ENCODE peak calls at places on chromosomes 2 and 18, in four cellular contexts. One of them, this sample, is unnamed.

GRCh38 chr2:193883820-193884219 is 1689.1 kb upstream of the TMEFF2 start:
- DNase-seq in heart left ventricle: no peak
- DNase-seq in CD8-positive, alpha-beta T cell: no peak
- DNase-seq in right cardiac atrium: no peak
- DNase-seq in this sample: no peak

GRCh38 chr2:54577035-54577434 is 120.9 kb downstream of the SPTBN1 start:
- DNase-seq in right cardiac atrium: peak; percentile 61
- DNase-seq in heart left ventricle: no peak
- DNase-seq in CD8-positive, alpha-beta T cell: no peak
- DNase-seq in this sample: no peak

GRCh38 chr2:27915874-27916273 is 25.3 kb downstream of the BABAM2 start:
- DNase-seq in heart left ventricle: no peak
- DNase-seq in CD8-positive, alpha-beta T cell: no peak
- DNase-seq in right cardiac atrium: no peak
- DNase-seq in this sample: no peak

GRCh38 chr2:30956995-30957394 is 149.7 kb upstream of the CAPN13 start:
- DNase-seq in right cardiac atrium: no peak
- DNase-seq in CD8-positive, alpha-beta T cell: no peak
- DNase-seq in heart left ventricle: no peak
- DNase-seq in this sample: no peak

GRCh38 chr2:184860744-184861143 is 262.4 kb downstream of the ZNF804A start:
- DNase-seq in CD8-positive, alpha-beta T cell: no peak
- DNase-seq in heart left ventricle: no peak
- DNase-seq in right cardiac atrium: no peak
- DNase-seq in this sample: no peak

GRCh38 chr18:11310476-11311086 is 161.2 kb upstream of the PIEZO2 start:
- DNase-seq in CD8-positive, alpha-beta T cell: no peak
- DNase-seq in heart left ventricle: peak; percentile 25
- DNase-seq in right cardiac atrium: peak; percentile 74
- DNase-seq in this sample: no peak

GRCh38 chr2:150097891-150098595 is 389.4 kb downstream of the RND3 start:
- DNase-seq in right cardiac atrium: no peak
- DNase-seq in heart left ventricle: no peak
- DNase-seq in CD8-positive, alpha-beta T cell: no peak
- DNase-seq in this sample: no peak

GRCh38 chr2:180376076-180376475 is 369.0 kb upstream of the CWC22 start:
- DNase-seq in CD8-positive, alpha-beta T cell: no peak
- DNase-seq in heart left ventricle: no peak
- DNase-seq in right cardiac atrium: no peak
- DNase-seq in this sample: no peak

GRCh38 chr2:233824373-233824772 is 30.0 kb downstream of the HJURP start:
- DNase-seq in right cardiac atrium: no peak
- DNase-seq in heart left ventricle: no peak
- DNase-seq in CD8-positive, alpha-beta T cell: no peak
- DNase-seq in this sample: no peak

GRCh38 chr2:74392449-74392743 is 12.3 kb upstream of the DCTN1 start:
- DNase-seq in right cardiac atrium: no peak
- DNase-seq in heart left ventricle: no peak
- DNase-seq in CD8-positive, alpha-beta T cell: no peak
- DNase-seq in this sample: no peak

GRCh38 chr2:43293744-43294695 is 67.6 kb upstream of the ZFP36L2 start:
- DNase-seq in right cardiac atrium: no peak
- DNase-seq in heart left ventricle: no peak
- DNase-seq in CD8-positive, alpha-beta T cell: no peak
- DNase-seq in this sample: no peak

GRCh38 chr2:133541797-133542196 is 26.5 kb downstream of the NCKAP5 start:
- DNase-seq in heart left ventricle: no peak
- DNase-seq in CD8-positive, alpha-beta T cell: no peak
- DNase-seq in right cardiac atrium: no peak
- DNase-seq in this sample: no peak

GRCh38 chr2:10891391-10891790 is 20.3 kb upstream of the KCNF1 start:
- DNase-seq in right cardiac atrium: no peak
- DNase-seq in CD8-positive, alpha-beta T cell: no peak
- DNase-seq in heart left ventricle: no peak
- DNase-seq in this sample: no peak

GRCh38 chr18:24277516-24277915 is 120.1 kb downstream of the OSBPL1A start:
- DNase-seq in heart left ventricle: no peak
- DNase-seq in CD8-positive, alpha-beta T cell: no peak
- DNase-seq in right cardiac atrium: no peak
- DNase-seq in this sample: no peak

GRCh38 chr2:209463226-209463625 is 39.4 kb downstream of the MAP2 start:
- DNase-seq in right cardiac atrium: no peak
- DNase-seq in heart left ventricle: no peak
- DNase-seq in CD8-positive, alpha-beta T cell: no peak
- DNase-seq in this sample: no peak

GRCh38 chr2:8148260-8148880 is 533.5 kb upstream of the ID2 start:
- DNase-seq in heart left ventricle: no peak
- DNase-seq in CD8-positive, alpha-beta T cell: no peak
- DNase-seq in right cardiac atrium: no peak
- DNase-seq in this sample: no peak

GRCh38 chr2:231717281-231718180 is 9.2 kb downstream of the PTMA start:
- DNase-seq in CD8-positive, alpha-beta T cell: no peak
- DNase-seq in heart left ventricle: no peak
- DNase-seq in right cardiac atrium: peak; percentile 66
- DNase-seq in this sample: no peak

GRCh38 chr18:5057348-5058012 is 139.6 kb downstream of the AKAIN1 start:
- DNase-seq in CD8-positive, alpha-beta T cell: peak; percentile 51
- DNase-seq in right cardiac atrium: peak; percentile 64
- DNase-seq in heart left ventricle: peak; percentile 38
- DNase-seq in this sample: no peak

GRCh38 chr2:73906847-73907505 is 14.2 kb downstream of the ACTG2 start:
- DNase-seq in right cardiac atrium: no peak
- DNase-seq in CD8-positive, alpha-beta T cell: no peak
- DNase-seq in heart left ventricle: no peak
- DNase-seq in this sample: no peak

GRCh38 chr2:173021939-173022371 is 53.7 kb upstream of the MAP3K20 start:
- DNase-seq in heart left ventricle: peak; percentile 43
- DNase-seq in CD8-positive, alpha-beta T cell: no peak
- DNase-seq in right cardiac atrium: peak; percentile 66
- DNase-seq in this sample: no peak

GRCh38 chr2:2688231-2688630 is 357.2 kb upstream of the MYT1L start:
- DNase-seq in heart left ventricle: no peak
- DNase-seq in CD8-positive, alpha-beta T cell: no peak
- DNase-seq in right cardiac atrium: no peak
- DNase-seq in this sample: no peak

GRCh38 chr2:154425999-154426398 is 272.5 kb upstream of the KCNJ3 start:
- DNase-seq in heart left ventricle: peak; percentile 20
- DNase-seq in right cardiac atrium: peak; percentile 56
- DNase-seq in CD8-positive, alpha-beta T cell: no peak
- DNase-seq in this sample: no peak

GRCh38 chr2:187372213-187372612 is 75.8 kb downstream of the CALCRL start:
- DNase-seq in right cardiac atrium: peak; percentile 16
- DNase-seq in CD8-positive, alpha-beta T cell: no peak
- DNase-seq in heart left ventricle: no peak
- DNase-seq in this sample: no peak

GRCh38 chr2:86786001-86786536 is 4.6 kb downstream of the CD8A start:
- DNase-seq in right cardiac atrium: no peak
- DNase-seq in heart left ventricle: no peak
- DNase-seq in CD8-positive, alpha-beta T cell: peak; percentile 72
- DNase-seq in this sample: no peak

GRCh38 chr2:197399887-197400540 is 34.8 kb downstream of the SF3B1 start:
- DNase-seq in heart left ventricle: no peak
- DNase-seq in right cardiac atrium: no peak
- DNase-seq in CD8-positive, alpha-beta T cell: no peak
- DNase-seq in this sample: no peak

GRCh38 chr2:211144078-211144477 is 587.7 kb downstream of the CPS1 start:
- DNase-seq in heart left ventricle: no peak
- DNase-seq in CD8-positive, alpha-beta T cell: no peak
- DNase-seq in right cardiac atrium: no peak
- DNase-seq in this sample: no peak

GRCh38 chr2:79982445-79982844 is 322.1 kb downstream of the LRRTM1 start:
- DNase-seq in right cardiac atrium: no peak
- DNase-seq in heart left ventricle: no peak
- DNase-seq in CD8-positive, alpha-beta T cell: no peak
- DNase-seq in this sample: no peak

GRCh38 chr18:9000736-9001135 is 101.8 kb upstream of the NDUFV2 start:
- DNase-seq in right cardiac atrium: no peak
- DNase-seq in CD8-positive, alpha-beta T cell: no peak
- DNase-seq in heart left ventricle: no peak
- DNase-seq in this sample: no peak

GRCh38 chr2:40032650-40033319 is 253.7 kb upstream of the THUMPD2 start:
- DNase-seq in heart left ventricle: no peak
- DNase-seq in CD8-positive, alpha-beta T cell: no peak
- DNase-seq in right cardiac atrium: no peak
- DNase-seq in this sample: no peak

GRCh38 chr2:65366595-65367125 is 65.7 kb downstream of the SPRED2 start:
- DNase-seq in right cardiac atrium: no peak
- DNase-seq in CD8-positive, alpha-beta T cell: no peak
- DNase-seq in heart left ventricle: peak; percentile 25
- DNase-seq in this sample: no peak

GRCh38 chr2:135829420-135829983 is 7.5 kb downstream of the LCT start:
- DNase-seq in right cardiac atrium: no peak
- DNase-seq in heart left ventricle: no peak
- DNase-seq in CD8-positive, alpha-beta T cell: no peak
- DNase-seq in this sample: no peak

GRCh38 chr2:39696072-39696471 is 30.4 kb downstream of the TMEM178A start:
- DNase-seq in CD8-positive, alpha-beta T cell: no peak
- DNase-seq in right cardiac atrium: no peak
- DNase-seq in heart left ventricle: no peak
- DNase-seq in this sample: no peak

GRCh38 chr2:30826481-30826880 is 19.2 kb upstream of the CAPN13 start:
- DNase-seq in CD8-positive, alpha-beta T cell: no peak
- DNase-seq in right cardiac atrium: no peak
- DNase-seq in heart left ventricle: no peak
- DNase-seq in this sample: no peak

GRCh38 chr2:216792222-216793001 is 67.5 kb downstream of the TNP1 start:
- DNase-seq in heart left ventricle: peak; percentile 61
- DNase-seq in right cardiac atrium: peak; percentile 89
- DNase-seq in CD8-positive, alpha-beta T cell: no peak
- DNase-seq in this sample: no peak

GRCh38 chr2:47559079-47559684 is 156.2 kb downstream of the MSH2 start:
- DNase-seq in heart left ventricle: no peak
- DNase-seq in right cardiac atrium: no peak
- DNase-seq in CD8-positive, alpha-beta T cell: no peak
- DNase-seq in this sample: no peak

GRCh38 chr2:240529344-240529999 is 28.3 kb downstream of the ANKMY1 start:
- DNase-seq in heart left ventricle: no peak
- DNase-seq in CD8-positive, alpha-beta T cell: no peak
- DNase-seq in right cardiac atrium: no peak
- DNase-seq in this sample: no peak
- H3K27ac ChIP-seq in heart left ventricle: no peak overlapping the region
- H3K27ac ChIP-seq in CD8-positive, alpha-beta T cell: no peak overlapping the region
- H3K27ac ChIP-seq in right cardiac atrium: no peak overlapping the region
- H3K27ac ChIP-seq in this sample: no peak overlapping the region

GRCh38 chr2:189641047-189641446 is 20.2 kb upstream of the ASNSD1 start:
- DNase-seq in heart left ventricle: no peak
- DNase-seq in CD8-positive, alpha-beta T cell: no peak
- DNase-seq in right cardiac atrium: no peak
- DNase-seq in this sample: no peak
- H3K27ac ChIP-seq in heart left ventricle: no peak overlapping the region
- H3K27ac ChIP-seq in CD8-positive, alpha-beta T cell: no peak overlapping the region
- H3K27ac ChIP-seq in right cardiac atrium: no peak overlapping the region
- H3K27ac ChIP-seq in this sample: no peak overlapping the region

GRCh38 chr2:152491139-152491472 is 156.1 kb downstream of the FMNL2 start:
- DNase-seq in right cardiac atrium: peak; percentile 80
- DNase-seq in heart left ventricle: no peak
- DNase-seq in CD8-positive, alpha-beta T cell: no peak
- DNase-seq in this sample: peak; percentile 70

GRCh38 chr2:152489364-152489763 is 154.4 kb downstream of the FMNL2 start:
- DNase-seq in heart left ventricle: no peak
- DNase-seq in CD8-positive, alpha-beta T cell: no peak
- DNase-seq in right cardiac atrium: no peak
- DNase-seq in this sample: no peak

GRCh38 chr2:152493417-152493816 is 158.4 kb downstream of the FMNL2 start:
- DNase-seq in CD8-positive, alpha-beta T cell: no peak
- DNase-seq in right cardiac atrium: no peak
- DNase-seq in heart left ventricle: no peak
- DNase-seq in this sample: no peak

GRCh38 chr2:152497481-152498052 is 162.6 kb downstream of the FMNL2 start:
- DNase-seq in right cardiac atrium: no peak
- DNase-seq in CD8-positive, alpha-beta T cell: no peak
- DNase-seq in heart left ventricle: peak; percentile 24
- DNase-seq in this sample: no peak

GRCh38 chr2:152493945-152494528 is 159.1 kb downstream of the FMNL2 start:
- DNase-seq in heart left ventricle: no peak
- DNase-seq in CD8-positive, alpha-beta T cell: no peak
- DNase-seq in right cardiac atrium: no peak
- DNase-seq in this sample: no peak
- H3K27ac ChIP-seq in heart left ventricle: no peak overlapping the region
- H3K27ac ChIP-seq in CD8-positive, alpha-beta T cell: no peak overlapping the region
- H3K27ac ChIP-seq in right cardiac atrium: peak overlapping the region; percentile 45
- H3K27ac ChIP-seq in this sample: peak overlapping the region; percentile 12

DNA sequence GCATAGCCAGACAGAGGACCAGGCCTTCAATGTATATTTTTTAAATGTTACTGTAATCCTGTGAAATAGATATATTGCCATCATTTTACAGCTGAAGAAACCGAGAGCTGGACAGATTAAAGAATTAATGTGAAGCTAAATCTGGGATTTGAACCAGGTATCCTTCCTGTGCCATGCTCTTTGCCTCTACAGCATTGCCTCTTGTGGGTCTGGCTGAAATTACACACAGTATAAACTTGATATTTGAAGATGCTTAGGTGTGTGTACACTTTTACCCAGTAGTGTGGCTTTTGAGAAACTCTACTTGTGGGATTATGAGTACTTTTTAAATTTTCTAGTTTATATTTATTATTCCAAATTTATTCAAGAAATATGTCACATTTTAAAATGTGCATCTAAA is 264.5 kb downstream of the CNTNAP5 start:
- DNase-seq in right cardiac atrium: no peak
- DNase-seq in heart left ventricle: no peak
- DNase-seq in CD8-positive, alpha-beta T cell: no peak
- DNase-seq in this sample: no peak
- H3K27ac ChIP-seq in right cardiac atrium: no peak overlapping the region
- H3K27ac ChIP-seq in heart left ventricle: no peak overlapping the region
- H3K27ac ChIP-seq in CD8-positive, alpha-beta T cell: no peak overlapping the region
- H3K27ac ChIP-seq in this sample: no peak overlapping the region

DNA sequence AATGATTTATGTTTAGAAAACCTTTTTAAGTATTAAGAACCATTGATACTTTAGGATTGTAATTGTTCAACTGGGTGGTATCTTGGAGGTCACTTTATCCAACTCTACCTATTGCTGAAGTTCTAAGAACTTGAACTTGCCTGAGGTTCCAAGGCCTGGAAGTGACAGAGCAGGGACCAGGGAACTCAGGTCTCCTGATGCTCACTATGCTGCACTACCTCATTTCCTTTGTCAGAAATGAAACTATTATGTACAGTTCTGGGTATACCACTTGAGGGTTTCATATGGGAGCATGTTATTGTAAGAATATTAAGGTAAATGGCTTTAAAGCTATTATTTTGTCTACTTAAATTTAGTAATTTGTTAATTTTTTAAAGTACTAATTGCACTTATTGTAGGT is 3.0 kb downstream of the MBD5 start:
- DNase-seq in heart left ventricle: no peak
- DNase-seq in CD8-positive, alpha-beta T cell: no peak
- DNase-seq in right cardiac atrium: no peak
- DNase-seq in this sample: no peak
- H3K27ac ChIP-seq in heart left ventricle: no peak overlapping the region
- H3K27ac ChIP-seq in CD8-positive, alpha-beta T cell: peak overlapping the region; percentile 12
- H3K27ac ChIP-seq in right cardiac atrium: no peak overlapping the region
- H3K27ac ChIP-seq in this sample: no peak overlapping the region

This sample was measured in ovary.